ENCODE peak calls at places on chromosomes 4 and X, in four cellular contexts. One of them, this sample, is unnamed.

GRCh38 chr4:128347930-128348660 is 60.5 kb upstream of the PGRMC2 start:
- DNase-seq in mammary epithelial cell: no peak
- DNase-seq in endothelial cell of umbilical vein: no peak
- DNase-seq in neural progenitor cell: no peak
- DNase-seq in this sample: peak

GRCh38 chr4:139763668-139764067 is 98.0 kb downstream of the MGST2 start:
- DNase-seq in mammary epithelial cell: no peak
- DNase-seq in endothelial cell of umbilical vein: peak
- DNase-seq in neural progenitor cell: no peak
- DNase-seq in this sample: no peak

GRCh38 chrX:134654398-134655012 is 3.8 kb downstream of the PLAC1 start:
- DNase-seq in mammary epithelial cell: no peak
- DNase-seq in endothelial cell of umbilical vein: no peak
- DNase-seq in neural progenitor cell: no peak
- DNase-seq in this sample: no peak

GRCh38 chrX:107571296-107571998 is 56.9 kb upstream of the PRPS1 start:
- DNase-seq in mammary epithelial cell: peak
- DNase-seq in endothelial cell of umbilical vein: peak
- DNase-seq in neural progenitor cell: no peak
- DNase-seq in this sample: peak

GRCh38 chr4:8906668-8906970 is 35.0 kb upstream of the HMX1 start:
- DNase-seq in mammary epithelial cell: no peak
- DNase-seq in endothelial cell of umbilical vein: no peak
- DNase-seq in neural progenitor cell: no peak
- DNase-seq in this sample: no peak

GRCh38 chrX:150163956-150164726 is 199.0 kb upstream of the MAMLD1 start:
- DNase-seq in mammary epithelial cell: no peak
- DNase-seq in endothelial cell of umbilical vein: no peak
- DNase-seq in neural progenitor cell: no peak
- DNase-seq in this sample: no peak

GRCh38 chrX:54357414-54358377 is at the start of gene WNK3:
- DNase-seq in mammary epithelial cell: peak
- DNase-seq in endothelial cell of umbilical vein: peak
- DNase-seq in neural progenitor cell: peak
- DNase-seq in this sample: peak

GRCh38 chr4:5186584-5187170 is 135.4 kb downstream of the STK32B start:
- DNase-seq in mammary epithelial cell: no peak
- DNase-seq in endothelial cell of umbilical vein: peak
- DNase-seq in neural progenitor cell: no peak
- DNase-seq in this sample: no peak

GRCh38 chr4:172857026-172857425 is 311.6 kb upstream of the GALNT7 start:
- DNase-seq in mammary epithelial cell: no peak
- DNase-seq in endothelial cell of umbilical vein: no peak
- DNase-seq in neural progenitor cell: no peak
- DNase-seq in this sample: no peak

GRCh38 chr4:107018336-107018735 is 17.8 kb downstream of the DKK2 start:
- DNase-seq in mammary epithelial cell: no peak
- DNase-seq in endothelial cell of umbilical vein: no peak
- DNase-seq in neural progenitor cell: no peak
- DNase-seq in this sample: peak

GRCh38 chr4:145605941-145606340 is 13.2 kb upstream of the MMAA start:
- DNase-seq in mammary epithelial cell: no peak
- DNase-seq in endothelial cell of umbilical vein: no peak
- DNase-seq in neural progenitor cell: no peak
- DNase-seq in this sample: no peak

GRCh38 chrX:17809273-17809672 is 51.8 kb downstream of the RAI2 start:
- DNase-seq in mammary epithelial cell: no peak
- DNase-seq in endothelial cell of umbilical vein: no peak
- DNase-seq in neural progenitor cell: no peak
- DNase-seq in this sample: no peak

GRCh38 chr4:100420571-100420970 is 97.3 kb downstream of the EMCN start:
- DNase-seq in mammary epithelial cell: no peak
- DNase-seq in endothelial cell of umbilical vein: no peak
- DNase-seq in neural progenitor cell: no peak
- DNase-seq in this sample: peak

GRCh38 chr4:6252051-6252450 is 17.6 kb upstream of the WFS1 start:
- DNase-seq in mammary epithelial cell: no peak
- DNase-seq in endothelial cell of umbilical vein: no peak
- DNase-seq in neural progenitor cell: no peak
- DNase-seq in this sample: no peak

GRCh38 chrX:69067841-69068240 is 97.4 kb downstream of the PJA1 start:
- DNase-seq in mammary epithelial cell: no peak
- DNase-seq in endothelial cell of umbilical vein: no peak
- DNase-seq in neural progenitor cell: no peak
- DNase-seq in this sample: no peak

GRCh38 chr4:168291242-168291641 is 27.3 kb downstream of the DDX60 start:
- DNase-seq in mammary epithelial cell: no peak
- DNase-seq in endothelial cell of umbilical vein: no peak
- DNase-seq in neural progenitor cell: no peak
- DNase-seq in this sample: no peak

GRCh38 chr4:110106946-110107325 is 91.5 kb downstream of the ELOVL6 start:
- DNase-seq in mammary epithelial cell: no peak
- DNase-seq in endothelial cell of umbilical vein: peak
- DNase-seq in neural progenitor cell: no peak
- DNase-seq in this sample: peak

GRCh38 chr4:26731342-26731741 is 129.3 kb upstream of the STIM2 start:
- DNase-seq in mammary epithelial cell: no peak
- DNase-seq in endothelial cell of umbilical vein: no peak
- DNase-seq in neural progenitor cell: no peak
- DNase-seq in this sample: peak

GRCh38 chr4:137390707-137391106 is 141.6 kb downstream of the PCDH18 start:
- DNase-seq in mammary epithelial cell: no peak
- DNase-seq in endothelial cell of umbilical vein: no peak
- DNase-seq in neural progenitor cell: no peak
- DNase-seq in this sample: peak

GRCh38 chrX:115561605-115562491 is 874 bp downstream of the PLS3 start:
- DNase-seq in mammary epithelial cell: peak
- DNase-seq in endothelial cell of umbilical vein: peak
- DNase-seq in neural progenitor cell: peak
- DNase-seq in this sample: peak

GRCh38 chr4:6373541-6374410 is 98.6 kb downstream of the PPP2R2C start:
- DNase-seq in mammary epithelial cell: no peak
- DNase-seq in endothelial cell of umbilical vein: no peak
- DNase-seq in neural progenitor cell: no peak
- DNase-seq in this sample: no peak

GRCh38 chr4:130808492-130808891 is 1712.5 kb downstream of the C4orf33 start:
- DNase-seq in mammary epithelial cell: peak
- DNase-seq in endothelial cell of umbilical vein: peak
- DNase-seq in neural progenitor cell: peak
- DNase-seq in this sample: no peak

GRCh38 chr4:120291541-120291940 is 224.9 kb upstream of the MAD2L1 start:
- DNase-seq in mammary epithelial cell: no peak
- DNase-seq in endothelial cell of umbilical vein: no peak
- DNase-seq in neural progenitor cell: no peak
- DNase-seq in this sample: no peak

GRCh38 chr4:3283483-3283882 is 9.3 kb upstream of the RGS12 start:
- DNase-seq in mammary epithelial cell: no peak
- DNase-seq in endothelial cell of umbilical vein: no peak
- DNase-seq in neural progenitor cell: no peak
- DNase-seq in this sample: no peak

GRCh38 chr4:161178310-161178709 is 985.5 kb downstream of the FSTL5 start:
- DNase-seq in mammary epithelial cell: no peak
- DNase-seq in endothelial cell of umbilical vein: no peak
- DNase-seq in neural progenitor cell: no peak
- DNase-seq in this sample: no peak

GRCh38 chr4:41661447-41662076 is 87.0 kb downstream of the PHOX2B start:
- DNase-seq in mammary epithelial cell: peak
- DNase-seq in endothelial cell of umbilical vein: peak
- DNase-seq in neural progenitor cell: peak
- DNase-seq in this sample: peak

GRCh38 chrX:49066278-49066677 is 7.5 kb downstream of the CCDC120 start:
- DNase-seq in mammary epithelial cell: no peak
- DNase-seq in endothelial cell of umbilical vein: no peak
- DNase-seq in neural progenitor cell: no peak
- DNase-seq in this sample: no peak

GRCh38 chr4:8773124-8773931 is 98.3 kb downstream of the HMX1 start:
- DNase-seq in mammary epithelial cell: no peak
- DNase-seq in endothelial cell of umbilical vein: no peak
- DNase-seq in neural progenitor cell: no peak
- DNase-seq in this sample: no peak

GRCh38 chr4:127622621-127622922 is 10.2 kb upstream of the INTU start:
- DNase-seq in mammary epithelial cell: no peak
- DNase-seq in endothelial cell of umbilical vein: no peak
- DNase-seq in neural progenitor cell: no peak
- DNase-seq in this sample: no peak

GRCh38 chr4:64670647-64671046 is 261.4 kb upstream of the TECRL start:
- DNase-seq in mammary epithelial cell: no peak
- DNase-seq in endothelial cell of umbilical vein: no peak
- DNase-seq in neural progenitor cell: no peak
- DNase-seq in this sample: no peak

GRCh38 chrX:153708415-153708814 is 15.8 kb downstream of the BCAP31 start:
- DNase-seq in mammary epithelial cell: peak
- DNase-seq in endothelial cell of umbilical vein: peak
- DNase-seq in neural progenitor cell: peak
- DNase-seq in this sample: peak

GRCh38 chr4:168683595-168683994 is 186.7 kb downstream of the PALLD start:
- DNase-seq in mammary epithelial cell: peak
- DNase-seq in endothelial cell of umbilical vein: no peak
- DNase-seq in neural progenitor cell: no peak
- DNase-seq in this sample: peak

GRCh38 chrX:11540532-11541377 is 125.0 kb downstream of the ARHGAP6 start:
- DNase-seq in mammary epithelial cell: no peak
- DNase-seq in endothelial cell of umbilical vein: no peak
- DNase-seq in neural progenitor cell: no peak
- DNase-seq in this sample: peak

GRCh38 chr4:101649790-101650450 is 140.6 kb upstream of the BANK1 start:
- DNase-seq in mammary epithelial cell: peak
- DNase-seq in endothelial cell of umbilical vein: no peak
- DNase-seq in neural progenitor cell: no peak
- DNase-seq in this sample: peak

GRCh38 chrX:119226431-119226830 is 9.7 kb upstream of the PGRMC1 start:
- DNase-seq in mammary epithelial cell: no peak
- DNase-seq in endothelial cell of umbilical vein: peak
- DNase-seq in neural progenitor cell: no peak
- DNase-seq in this sample: no peak

GRCh38 chr4:48483777-48484493 is 792 bp downstream of the SLC10A4 start:
- DNase-seq in mammary epithelial cell: no peak
- DNase-seq in endothelial cell of umbilical vein: no peak
- DNase-seq in neural progenitor cell: peak
- DNase-seq in this sample: peak
- H3K9ac ChIP-seq in mammary epithelial cell: no peak
- H3K9ac ChIP-seq in endothelial cell of umbilical vein: no peak
- H3K9ac ChIP-seq in neural progenitor cell: no peak
- H3K9ac ChIP-seq in this sample: no peak

GRCh38 chr4:143773998-143774898 is 73.8 kb upstream of the FREM3 start:
- DNase-seq in mammary epithelial cell: peak
- DNase-seq in endothelial cell of umbilical vein: peak
- DNase-seq in neural progenitor cell: peak
- DNase-seq in this sample: peak
- H3K9ac ChIP-seq in mammary epithelial cell: no peak
- H3K9ac ChIP-seq in endothelial cell of umbilical vein: no peak
- H3K9ac ChIP-seq in neural progenitor cell: no peak
- H3K9ac ChIP-seq in this sample: no peak

GRCh38 chrX:82092307-82092706 is 890.4 kb downstream of the SH3BGRL start:
- DNase-seq in mammary epithelial cell: no peak
- DNase-seq in endothelial cell of umbilical vein: no peak
- DNase-seq in neural progenitor cell: no peak
- DNase-seq in this sample: no peak

DNA sequence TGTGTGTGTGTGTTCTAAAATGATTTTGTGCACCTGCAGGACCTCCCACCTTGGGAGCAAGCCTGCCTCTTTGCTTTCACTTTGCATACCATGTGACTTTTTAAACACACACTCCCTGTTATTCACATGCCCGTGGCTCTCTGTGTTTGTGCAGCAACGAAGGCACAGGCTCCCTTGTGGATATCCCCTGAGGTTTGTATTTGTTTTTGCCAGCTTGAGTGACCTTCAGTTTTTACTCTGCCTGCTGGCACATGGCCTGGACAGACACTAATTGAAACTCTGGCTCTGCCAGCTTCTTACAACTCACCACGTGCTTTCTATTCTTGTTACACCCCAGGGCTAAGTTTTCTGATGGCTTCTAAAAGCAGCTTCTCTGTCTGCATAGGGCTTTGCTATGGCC is 885.8 kb downstream of the SH3BGRL start:
- DNase-seq in mammary epithelial cell: no peak
- DNase-seq in endothelial cell of umbilical vein: no peak
- DNase-seq in neural progenitor cell: no peak
- DNase-seq in this sample: no peak
- H3K9ac ChIP-seq in mammary epithelial cell: no peak
- H3K9ac ChIP-seq in endothelial cell of umbilical vein: no peak
- H3K9ac ChIP-seq in neural progenitor cell: no peak
- H3K9ac ChIP-seq in this sample: no peak

GRCh38 chrX:133640161-133641015 is 225.1 kb upstream of the GPC4 start:
- DNase-seq in mammary epithelial cell: no peak
- DNase-seq in endothelial cell of umbilical vein: no peak
- DNase-seq in neural progenitor cell: peak
- DNase-seq in this sample: no peak
- H3K9ac ChIP-seq in mammary epithelial cell: no peak
- H3K9ac ChIP-seq in endothelial cell of umbilical vein: no peak
- H3K9ac ChIP-seq in neural progenitor cell: no peak
- H3K9ac ChIP-seq in this sample: no peak

DNA sequence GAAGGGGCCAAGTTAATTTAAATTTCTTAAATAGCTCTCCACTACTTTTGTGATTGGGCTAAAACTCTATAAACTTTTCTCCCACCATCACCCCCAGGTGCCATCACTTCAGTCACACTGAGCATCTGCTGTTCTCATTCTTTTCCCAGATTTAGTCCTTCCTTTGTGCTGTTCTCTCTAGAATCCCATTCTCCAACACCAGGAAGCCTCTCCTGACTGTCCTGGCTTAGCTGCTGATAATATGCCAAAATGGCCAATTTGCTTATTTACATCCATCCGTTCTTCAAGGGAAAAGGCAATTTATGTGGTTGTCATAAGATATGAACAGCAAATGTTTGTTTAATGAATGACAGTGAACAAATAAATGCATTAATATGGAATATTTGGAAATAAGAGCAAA is 44.1 kb downstream of the FGFBP1 start:
- DNase-seq in mammary epithelial cell: no peak
- DNase-seq in endothelial cell of umbilical vein: no peak
- DNase-seq in neural progenitor cell: no peak
- DNase-seq in this sample: peak
- H3K9ac ChIP-seq in mammary epithelial cell: peak
- H3K9ac ChIP-seq in endothelial cell of umbilical vein: no peak
- H3K9ac ChIP-seq in neural progenitor cell: no peak
- H3K9ac ChIP-seq in this sample: peak

DNA sequence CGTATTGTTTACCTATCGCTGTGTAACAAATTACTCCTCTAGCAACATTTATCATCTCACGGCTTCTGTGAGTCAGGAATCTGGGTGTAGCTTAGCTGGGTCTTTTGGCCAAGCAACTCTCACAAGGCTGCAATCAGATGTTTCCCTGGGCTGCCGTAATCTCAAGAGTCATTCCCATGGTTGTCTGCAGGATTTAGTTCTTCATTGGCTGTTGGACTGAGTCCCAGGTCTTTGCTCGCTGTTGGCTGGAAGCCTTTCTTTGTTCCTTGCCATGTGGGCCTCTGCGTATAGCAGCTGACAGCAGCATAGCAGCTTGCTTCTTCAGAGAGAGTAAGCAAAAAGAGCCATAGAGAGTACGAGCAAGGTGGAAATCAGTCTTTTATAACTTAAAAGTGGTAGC is 16.8 kb downstream of the POLR2B start:
- DNase-seq in mammary epithelial cell: no peak
- DNase-seq in endothelial cell of umbilical vein: peak
- DNase-seq in neural progenitor cell: no peak
- DNase-seq in this sample: peak
- H3K9ac ChIP-seq in mammary epithelial cell: no peak
- H3K9ac ChIP-seq in endothelial cell of umbilical vein: no peak
- H3K9ac ChIP-seq in neural progenitor cell: no peak
- H3K9ac ChIP-seq in this sample: peak

GRCh38 chrX:87403551-87403950 is 114.1 kb upstream of the KLHL4 start:
- DNase-seq in mammary epithelial cell: no peak
- DNase-seq in endothelial cell of umbilical vein: peak
- DNase-seq in neural progenitor cell: no peak
- DNase-seq in this sample: no peak
- H3K9ac ChIP-seq in mammary epithelial cell: no peak
- H3K9ac ChIP-seq in endothelial cell of umbilical vein: no peak
- H3K9ac ChIP-seq in neural progenitor cell: no peak
- H3K9ac ChIP-seq in this sample: no peak